ENCODE peak calls at places on chromosome 12, in seven cellular contexts. Z is kidney epithelial cell, E is stomach, J is cardiac fibroblast, W is H1, C is ascending aorta, K is left ventricle myocardium inferior. O is an unnamed sample.
A peak's percentile ranks its signal among the peaks of the same experiment; 100 is the strongest.

GRCh38 chr12:90038290-90038689 is 329.7 kb upstream of the ATP2B1 start:
- DNase-seq in Z (no peak), E (no peak), J (no peak), W (no peak), C (no peak), K (no peak), O (no peak)

GRCh38 chr12:105920161-105920684 is 218.5 kb downstream of the NUAK1 start:
- DNase-seq in Z (no peak), E (no peak), J (peak; percentile 70), W (no peak), C (no peak), K (peak; percentile 43), O (no peak)

GRCh38 chr12:113794774-113795173 is 171.4 kb downstream of the RBM19 start:
- DNase-seq in Z (no peak), E (no peak), J (no peak), W (no peak), C (no peak), K (no peak), O (no peak)

GRCh38 chr12:79927772-79928474 is 7.0 kb downstream of the PPP1R12A start:
- DNase-seq in Z (no peak), E (no peak), J (no peak), W (no peak), C (no peak), K (no peak), O (no peak)

GRCh38 chr12:108821407-108822397 is 35.7 kb downstream of the SSH1 start:
- DNase-seq in Z (no peak), E (no peak), J (peak; percentile 32), W (no peak), C (no peak), K (no peak), O (no peak)

GRCh38 chr12:93483151-93483807 is 16.0 kb downstream of the MRPL42 start:
- DNase-seq in Z (no peak), E (no peak), J (no peak), W (no peak), C (no peak), K (no peak), O (no peak)

GRCh38 chr12:112380663-112381420 is 1.4 kb downstream of the HECTD4 start:
- DNase-seq in Z (no peak), E (no peak), J (no peak), W (peak; percentile 63), C (no peak), K (no peak), O (no peak)

GRCh38 chr12:53626702-53627169 is 554 bp upstream of the ATF7 start:
- DNase-seq in Z (no peak), E (no peak), J (no peak), W (no peak), C (no peak), K (no peak), O (no peak)

GRCh38 chr12:53046655-53047220 is 3.1 kb upstream of the TNS2 start:
- DNase-seq in Z (no peak), E (peak; percentile 86), J (peak; percentile 94), W (no peak), C (peak; percentile 80), K (peak; percentile 90), O (peak; percentile 35)

GRCh38 chr12:108410689-108411088 is 71.6 kb upstream of the CMKLR1 start:
- DNase-seq in Z (no peak), E (no peak), J (no peak), W (no peak), C (no peak), K (no peak), O (no peak)

GRCh38 chr12:89556976-89557375 is 31.1 kb upstream of the POC1B start:
- DNase-seq in Z (no peak), E (no peak), J (no peak), W (no peak), C (no peak), K (no peak), O (no peak)

GRCh38 chr12:127928178-127928577 is 338.8 kb upstream of the TMEM132C start:
- DNase-seq in Z (no peak), E (no peak), J (no peak), W (no peak), C (no peak), K (no peak), O (no peak)

GRCh38 chr12:28700161-28700560 is 448.9 kb upstream of the FAR2 start:
- DNase-seq in Z (no peak), E (no peak), J (no peak), W (no peak), C (no peak), K (no peak), O (no peak)

GRCh38 chr12:124919646-124920352 is 5.3 kb upstream of the UBC start:
- DNase-seq in Z (no peak), E (no peak), J (peak; percentile 31), W (no peak), C (no peak), K (no peak), O (no peak)

GRCh38 chr12:89250213-89250612 is 102.1 kb downstream of the DUSP6 start:
- DNase-seq in Z (no peak), E (no peak), J (no peak), W (no peak), C (no peak), K (no peak), O (no peak)

GRCh38 chr12:100445081-100445481 is 28.6 kb upstream of the NR1H4 start:
- DNase-seq in Z (no peak), E (no peak), J (no peak), W (no peak), C (no peak), K (no peak), O (no peak)

GRCh38 chr12:31724597-31724996 is 4.2 kb downstream of the AMN1 start:
- DNase-seq in Z (no peak), E (no peak), J (no peak), W (no peak), C (no peak), K (no peak), O (no peak)

GRCh38 chr12:91249059-91250055 is 66.7 kb upstream of the DCN start:
- DNase-seq in Z (no peak), E (no peak), J (peak; percentile 72), W (no peak), C (no peak), K (no peak), O (no peak)

GRCh38 chr12:87116778-87117177 is 860.6 kb upstream of the MGAT4C start:
- DNase-seq in Z (no peak), E (no peak), J (no peak), W (no peak), C (no peak), K (no peak), O (no peak)

GRCh38 chr12:91577586-91578539 is 395.2 kb upstream of the DCN start:
- DNase-seq in Z (no peak), E (no peak), J (peak; percentile 45), W (no peak), C (no peak), K (no peak), O (no peak)

GRCh38 chr12:28367993-28368392 is 177.7 kb downstream of the CCDC91 start:
- DNase-seq in Z (no peak), E (no peak), J (no peak), W (no peak), C (no peak), K (no peak), O (no peak)

GRCh38 chr12:52942914-52943207 is 6.1 kb upstream of the KRT18 start:
- DNase-seq in Z (no peak), E (no peak), J (no peak), W (no peak), C (no peak), K (no peak), O (no peak)

GRCh38 chr12:108768591-108769500 is 37.5 kb upstream of the CORO1C start:
- DNase-seq in Z (no peak), E (peak; percentile 65), J (no peak), W (peak; percentile 83), C (no peak), K (peak; percentile 51), O (no peak)

DNA sequence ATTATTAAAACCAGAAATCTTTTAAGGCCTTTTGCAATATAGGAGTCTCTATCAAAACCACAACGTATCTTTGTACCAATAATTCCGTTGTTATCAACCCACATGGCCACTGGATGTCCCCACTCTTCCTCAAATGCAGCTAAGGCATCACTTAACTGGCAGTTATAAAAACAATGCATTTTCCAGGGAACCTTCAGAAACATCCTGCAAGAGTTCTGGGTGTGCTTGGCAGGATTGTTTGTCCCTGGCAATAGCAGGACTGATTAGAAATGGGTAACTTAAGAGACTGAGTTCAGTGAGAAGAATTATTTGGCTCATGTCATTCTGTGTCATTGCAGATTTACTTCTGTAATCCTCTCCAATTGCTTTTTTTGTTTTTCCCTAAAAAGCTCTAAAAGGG is 112.0 kb downstream of the SLC15A5 start:
- DNase-seq in Z (no peak), E (peak; percentile 36), J (peak; percentile 83), W (no peak), C (no peak), K (no peak), O (peak; percentile 40)
- TF ChIP-seq CTCF in Z (peak; percentile 42), E (peak; percentile 54), J (peak; percentile 57), W (peak; percentile 69), C (no peak), K (peak; percentile 42), O (peak; percentile 56)

DNA sequence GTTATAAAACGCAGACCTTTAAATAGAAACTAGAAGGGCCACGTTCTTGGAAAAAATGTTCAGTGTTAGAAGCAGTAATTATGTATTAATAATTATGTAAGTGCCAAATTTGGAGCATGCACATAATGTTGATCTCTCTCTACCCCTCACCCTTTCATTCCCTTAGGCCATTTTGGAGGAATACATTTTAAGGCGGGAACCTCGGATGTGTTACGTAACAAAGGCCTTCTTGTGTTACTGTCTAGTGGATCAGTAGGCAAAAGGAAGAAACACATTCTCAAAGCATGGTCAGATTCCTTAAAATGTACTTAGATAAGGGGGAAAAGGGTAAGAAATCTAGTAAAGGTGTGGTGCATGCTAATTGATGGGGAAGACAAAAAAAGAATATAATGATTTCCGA is 52.7 kb downstream of the RASSF3 start:
- DNase-seq in Z (no peak), E (no peak), J (no peak), W (no peak), C (no peak), K (no peak), O (no peak)
- H3K4me3 ChIP-seq in Z (no peak overlapping the region), E (no peak overlapping the region), J (no peak overlapping the region), W (no peak overlapping the region), C (no peak overlapping the region), K (no peak overlapping the region), O (no peak overlapping the region)

DNA sequence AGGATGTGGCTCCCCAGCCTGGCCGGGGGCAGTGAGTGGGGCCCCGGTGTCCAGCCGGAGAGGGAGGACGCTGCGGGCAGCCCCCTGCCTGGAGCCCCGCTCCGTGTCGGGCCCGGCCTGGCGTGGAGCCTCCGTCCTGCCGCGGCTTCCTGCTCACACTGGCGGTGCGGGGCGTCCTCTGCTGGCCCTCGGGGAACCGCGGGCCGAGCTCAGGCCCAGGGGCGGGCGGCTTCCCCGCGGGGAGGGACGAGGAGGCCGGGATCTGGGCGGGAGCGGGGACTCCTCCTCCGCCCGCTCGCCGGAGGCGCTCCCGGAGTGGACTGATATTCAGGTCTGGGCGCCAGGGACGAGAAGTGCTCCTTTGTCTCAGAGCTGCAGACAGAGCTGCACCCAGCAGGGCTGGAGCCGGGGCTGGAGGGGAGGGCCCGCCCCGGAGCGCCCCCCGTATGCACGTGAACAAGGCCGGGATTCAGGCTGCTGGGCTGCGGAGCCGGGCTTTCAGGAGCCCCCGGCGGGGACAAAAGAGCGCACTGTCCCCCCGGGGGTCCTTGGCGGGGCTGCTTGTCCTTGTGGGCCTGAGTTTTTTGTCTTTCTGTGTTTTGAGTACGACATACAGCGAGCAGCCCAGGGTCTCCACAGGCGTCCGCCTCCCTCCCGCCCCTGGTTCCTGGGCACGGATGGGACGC is 2.3 kb downstream of the MMP17 start:
- DNase-seq in Z (no peak), E (peak; percentile 59), J (peak; percentile 91), W (peak; percentile 77), C (no peak), K (peak; percentile 86), O (peak; percentile 28)
- TF ChIP-seq CTCF in Z (peak; percentile 28), E (no peak), J (peak; percentile 43), W (peak; percentile 53), C (peak; percentile 56), K (peak; percentile 71), O (peak; percentile 65)

GRCh38 chr12:6323995-6324711 is 13.7 kb downstream of the PLEKHG6 start:
- DNase-seq in Z (no peak), E (no peak), J (no peak), W (no peak), C (no peak), K (no peak), O (no peak)
- H3K4me3 ChIP-seq in Z (no peak overlapping the region), E (no peak overlapping the region), J (no peak overlapping the region), W (no peak overlapping the region), C (no peak overlapping the region), K (peak overlapping the region; percentile 39), O (no peak overlapping the region)

O was measured in astrocyte of the cerebellum.